ENCODE peak calls at places on chromosomes 16 and 17, in six cellular contexts. B is fibroblast of lung, Q is right lobe of liver, U is cardiac muscle cell, T is GM10248, J is HFFc6. G is an unnamed sample.
A peak's percentile ranks its signal among the peaks of the same experiment; 100 is the strongest.

GRCh38 chr16:58032710-58033293 is 7.2 kb downstream of the MMP15 start:
- DNase-seq in U (peak; percentile 52), T (no peak), J (no peak), B (no peak), Q (peak; percentile 88), G (no peak)

GRCh38 chr17:78329263-78330059 is 30.4 kb downstream of the SOCS3 start:
- DNase-seq in B (peak; percentile 86), Q (no peak), U (peak; percentile 72), T (no peak), J (peak; percentile 85), G (peak; percentile 83)

GRCh38 chr16:49866533-49867155 is 10.7 kb upstream of the ZNF423 start:
- DNase-seq in Q (no peak), J (no peak), U (no peak), T (no peak), B (no peak), G (no peak)

GRCh38 chr16:85401370-85401916 is 211.7 kb upstream of the GSE1 start:
- DNase-seq in J (no peak), T (no peak), U (no peak), Q (no peak), B (no peak), G (no peak)

GRCh38 chr17:63082952-63083351 is 116.9 kb downstream of the TANC2 start:
- DNase-seq in Q (no peak), J (peak; percentile 56), B (peak; percentile 56), U (no peak), T (no peak), G (peak; percentile 46)

GRCh38 chr17:79812206-79812968 is 15.5 kb upstream of the CBX8 start:
- DNase-seq in B (no peak), U (no peak), J (no peak), Q (no peak), T (no peak), G (no peak)

GRCh38 chr17:38870259-38871165 is 654 bp downstream of the LASP1 start:
- DNase-seq in Q (peak; percentile 81), U (peak; percentile 67), B (peak; percentile 60), T (peak; percentile 81), J (peak; percentile 51), G (peak; percentile 53)

GRCh38 chr16:85448557-85449194 is 164.4 kb upstream of the GSE1 start:
- DNase-seq in U (no peak), Q (peak; percentile 81), B (no peak), J (no peak), T (no peak), G (peak; percentile 31)

GRCh38 chr16:17416461-17417221 is 54.1 kb downstream of the XYLT1 start:
- DNase-seq in T (peak; percentile 89), Q (no peak), B (peak; percentile 51), J (no peak), U (peak; percentile 40), G (peak; percentile 67)

GRCh38 chr16:80125677-80126076 is 415.1 kb upstream of the DYNLRB2 start:
- DNase-seq in J (no peak), T (no peak), U (no peak), Q (no peak), B (peak; percentile 16), G (no peak)

GRCh38 chr16:68539704-68540370 is 746 bp downstream of the ZFP90 start:
- DNase-seq in J (no peak), B (peak; percentile 18), U (peak; percentile 19), T (peak; percentile 29), Q (peak; percentile 29), G (peak; percentile 18)

GRCh38 chr17:72182256-72182890 is 61.6 kb downstream of the SOX9 start:
- DNase-seq in J (no peak), U (no peak), Q (peak; percentile 22), B (no peak), T (no peak), G (no peak)

GRCh38 chr17:47697948-47698711 is 4.2 kb downstream of the TBKBP1 start:
- DNase-seq in Q (no peak), T (no peak), U (no peak), B (no peak), J (no peak), G (no peak)

GRCh38 chr16:5678371-5678770 is 580.8 kb upstream of the EEF2KMT start:
- DNase-seq in U (no peak), Q (no peak), J (no peak), B (no peak), T (no peak), G (no peak)

GRCh38 chr16:63789603-63790002 is 1332.3 kb downstream of the CDH11 start:
- DNase-seq in U (peak; percentile 23), T (no peak), J (no peak), B (no peak), Q (no peak), G (no peak)

GRCh38 chr17:74919440-74920305 is 3.4 kb downstream of the USH1G start:
- DNase-seq in B (no peak), J (no peak), Q (no peak), U (peak; percentile 30), T (peak; percentile 76), G (peak; percentile 3)

GRCh38 chr17:61400786-61401279 is 1.2 kb downstream of the TBX2 start:
- DNase-seq in T (no peak), U (peak; percentile 52), J (no peak), Q (no peak), B (peak; percentile 53), G (no peak)

GRCh38 chr17:28675980-28676379 is 14.0 kb downstream of the SUPT6H start:
- DNase-seq in B (no peak), U (no peak), T (no peak), Q (no peak), J (no peak), G (no peak)

GRCh38 chr17:20154601-20155000 is 145.4 kb downstream of the SPECC1 start:
- DNase-seq in Q (no peak), B (no peak), T (no peak), U (no peak), J (no peak), G (no peak)

GRCh38 chr17:16922386-16923096 is 49.4 kb downstream of the TNFRSF13B start:
- DNase-seq in Q (no peak), U (no peak), T (peak; percentile 30), J (no peak), B (no peak), G (no peak)

GRCh38 chr17:73901249-73901648 is 257.0 kb upstream of the SDK2 start:
- DNase-seq in J (no peak), U (no peak), B (no peak), T (no peak), Q (no peak), G (no peak)

GRCh38 chr16:2325791-2326190 is 14.7 kb downstream of the ABCA3 start:
- DNase-seq in Q (no peak), J (no peak), B (no peak), T (no peak), U (no peak), G (no peak)

GRCh38 chr17:50830994-50831393 is 4.4 kb upstream of the WFIKKN2 start:
- DNase-seq in J (no peak), U (no peak), Q (no peak), B (no peak), T (no peak), G (no peak)

GRCh38 chr16:90048347-90048722 is 28.8 kb downstream of the PRDM7 start:
- DNase-seq in U (no peak), B (no peak), Q (no peak), J (no peak), T (no peak), G (no peak)

GRCh38 chr17:17964710-17965109 is 7.5 kb downstream of the TOM1L2 start:
- DNase-seq in U (no peak), T (no peak), Q (no peak), B (no peak), J (no peak), G (no peak)

DNA sequence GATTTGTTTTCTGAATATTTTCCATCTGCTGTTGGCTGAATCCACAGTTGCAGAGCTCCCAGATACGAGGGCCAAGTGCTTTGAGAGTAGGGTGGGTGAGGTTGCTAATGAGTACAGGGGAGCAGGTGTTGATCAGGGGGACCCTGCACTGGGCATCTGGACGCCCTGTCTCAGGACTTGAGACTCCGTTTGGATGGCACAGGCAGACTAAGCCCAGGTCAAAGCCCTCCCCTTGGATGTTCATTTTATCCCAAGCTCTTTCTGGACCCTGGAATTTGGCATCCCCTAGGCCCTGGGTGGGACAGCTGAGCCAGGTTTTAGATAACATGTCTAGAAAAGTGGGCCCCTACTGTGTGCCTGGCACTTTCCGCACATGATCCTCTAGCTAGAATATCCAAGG is 12.1 kb downstream of the USP6 start:
- DNase-seq in J (no peak), T (no peak), B (no peak), Q (no peak), U (no peak), G (no peak)
- TF ChIP-seq CTCF in J (no peak), T (no peak), B (no peak), Q (no peak), U (no peak), G (no peak)

DNA sequence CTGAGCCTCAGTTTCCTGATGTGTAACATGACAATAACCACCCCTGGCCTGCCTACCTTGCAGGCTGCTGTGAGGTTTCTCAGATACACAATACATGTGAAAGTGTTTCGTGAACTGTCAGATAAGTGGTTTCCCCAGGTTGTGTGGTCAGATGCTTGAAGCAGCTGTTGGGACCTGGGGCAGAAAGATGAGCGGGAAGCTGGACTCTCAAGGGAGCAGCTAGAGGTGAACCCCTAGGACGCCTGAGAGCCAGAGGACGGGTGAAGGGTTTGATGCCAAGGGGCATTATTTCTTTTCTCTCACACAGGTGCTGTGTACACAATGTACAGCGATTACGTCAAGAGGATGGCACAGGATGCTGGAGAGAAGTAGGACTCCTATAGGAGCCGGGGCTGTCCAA is 2.3 kb downstream of the HIGD1B start:
- DNase-seq in J (no peak), U (no peak), T (no peak), B (no peak), Q (no peak), G (no peak)
- TF ChIP-seq CTCF in J (no peak), U (no peak), T (no peak), B (no peak), Q (no peak), G (no peak)

DNA sequence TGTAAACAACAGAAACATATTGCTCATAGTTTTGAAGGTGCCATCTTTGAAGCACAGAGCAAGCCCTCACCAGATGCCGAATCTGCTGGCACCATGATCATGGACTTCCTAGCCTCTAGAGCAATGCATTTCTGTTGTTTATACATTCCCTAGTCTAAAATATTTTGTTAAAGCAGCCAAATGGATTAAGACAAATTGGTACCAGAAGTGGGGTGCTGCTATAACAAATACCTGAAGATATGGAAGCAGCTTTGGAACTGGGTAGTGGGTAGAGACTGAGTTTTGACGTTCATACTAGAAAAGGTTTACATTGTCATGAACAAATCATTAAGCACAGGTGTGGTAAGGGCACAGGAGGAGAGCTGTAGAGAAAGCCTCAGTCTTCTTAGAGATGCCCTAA is 13.6 kb downstream of the SGF29 start:
- DNase-seq in T (no peak), B (no peak), U (no peak), Q (no peak), J (no peak), G (no peak)
- TF ChIP-seq CTCF in T (no peak), B (no peak), U (no peak), Q (no peak), J (no peak), G (no peak)

GRCh38 chr16:59410451-59410850 is 676.3 kb upstream of the GOT2 start:
- DNase-seq in U (no peak), J (no peak), T (no peak), Q (no peak), B (no peak), G (no peak)

DNA sequence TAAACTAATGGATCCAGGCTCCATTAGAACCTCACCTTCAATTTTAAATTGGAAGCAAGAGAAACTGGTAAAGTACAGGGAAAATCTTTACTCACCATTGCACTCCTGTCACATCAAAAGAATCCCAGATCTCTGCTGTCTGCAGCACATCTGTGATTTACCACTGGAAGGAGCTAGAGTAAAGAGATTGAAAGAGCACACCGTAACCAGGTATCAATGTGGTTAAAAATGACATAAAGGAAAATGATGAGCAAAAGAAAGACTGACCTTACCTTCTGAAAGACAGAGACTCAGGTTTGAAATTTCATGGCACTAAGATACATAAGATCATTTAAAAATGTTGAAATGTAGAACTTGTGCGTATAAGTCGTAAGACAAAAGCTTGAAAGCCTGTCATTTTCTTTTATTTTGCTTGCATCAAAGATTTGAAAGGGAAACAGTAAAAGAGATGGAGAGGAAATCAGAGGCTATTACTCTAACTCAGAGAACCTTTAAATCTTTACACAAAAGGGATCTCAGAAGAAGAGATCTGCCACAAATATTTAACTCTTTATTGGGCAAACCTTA is 678.2 kb upstream of the GOT2 start:
- DNase-seq in T (no peak), Q (no peak), U (no peak), J (peak; percentile 25), B (peak; percentile 28), G (peak; percentile 7)
- TF ChIP-seq CTCF in T (no peak), Q (no peak), U (no peak), J (peak; percentile 74), B (peak; percentile 38), G (peak; percentile 38)

G was measured in fibroblast of mammary gland.